ENCODE peak calls at places on chromosomes 13 and 19, in ten cellular contexts. One of them, this sample, is unnamed.

GRCh38 chr13:110872034-110872767 is 42.7 kb downstream of the ANKRD10 start:
- DNase-seq in stomach: no peak
- DNase-seq in cardiac fibroblast: no peak
- DNase-seq in lower lobe of right lung: no peak
- DNase-seq in mammary epithelial cell: no peak
- DNase-seq in right atrium auricular region: no peak
- DNase-seq in astrocyte of the cerebellum: no peak
- DNase-seq in IMR-90: no peak
- DNase-seq in cardiac muscle cell: no peak
- DNase-seq in body of pancreas: no peak
- DNase-seq in this sample: no peak

GRCh38 chr13:51000576-51001260 is 91.1 kb downstream of the RNASEH2B start:
- DNase-seq in cardiac muscle cell: peak; percentile 63
- DNase-seq in mammary epithelial cell: peak; percentile 92
- DNase-seq in astrocyte of the cerebellum: peak; percentile 86
- DNase-seq in lower lobe of right lung: no peak
- DNase-seq in right atrium auricular region: peak; percentile 79
- DNase-seq in cardiac fibroblast: peak; percentile 65
- DNase-seq in IMR-90: peak; percentile 42
- DNase-seq in stomach: no peak
- DNase-seq in body of pancreas: no peak
- DNase-seq in this sample: peak; percentile 97

GRCh38 chr13:80338781-80339577 is 1.9 kb downstream of the SPRY2 start:
- DNase-seq in cardiac muscle cell: peak; percentile 87
- DNase-seq in IMR-90: peak; percentile 88
- DNase-seq in stomach: peak; percentile 61
- DNase-seq in mammary epithelial cell: peak; percentile 71
- DNase-seq in body of pancreas: peak; percentile 66
- DNase-seq in astrocyte of the cerebellum: peak; percentile 62
- DNase-seq in cardiac fibroblast: peak; percentile 79
- DNase-seq in lower lobe of right lung: peak; percentile 86
- DNase-seq in right atrium auricular region: peak; percentile 83
- DNase-seq in this sample: peak; percentile 55

GRCh38 chr19:677201-677600 is 1.0 kb downstream of the FSTL3 start:
- DNase-seq in stomach: peak; percentile 43
- DNase-seq in astrocyte of the cerebellum: peak; percentile 35
- DNase-seq in lower lobe of right lung: peak; percentile 80
- DNase-seq in mammary epithelial cell: peak; percentile 83
- DNase-seq in right atrium auricular region: peak; percentile 92
- DNase-seq in cardiac muscle cell: peak; percentile 87
- DNase-seq in IMR-90: peak; percentile 79
- DNase-seq in body of pancreas: peak; percentile 82
- DNase-seq in cardiac fibroblast: peak; percentile 91
- DNase-seq in this sample: peak; percentile 67

GRCh38 chr19:10751109-10751972 is 33.5 kb downstream of the DNM2 start:
- DNase-seq in cardiac muscle cell: no peak
- DNase-seq in right atrium auricular region: no peak
- DNase-seq in stomach: peak; percentile 74
- DNase-seq in IMR-90: no peak
- DNase-seq in body of pancreas: peak; percentile 60
- DNase-seq in lower lobe of right lung: peak; percentile 81
- DNase-seq in cardiac fibroblast: peak; percentile 48
- DNase-seq in astrocyte of the cerebellum: no peak
- DNase-seq in mammary epithelial cell: no peak
- DNase-seq in this sample: peak; percentile 69

GRCh38 chr13:99353836-99354235 is 46.6 kb upstream of the GPR183 start:
- DNase-seq in right atrium auricular region: no peak
- DNase-seq in mammary epithelial cell: no peak
- DNase-seq in lower lobe of right lung: no peak
- DNase-seq in IMR-90: peak; percentile 46
- DNase-seq in body of pancreas: no peak
- DNase-seq in stomach: no peak
- DNase-seq in cardiac muscle cell: no peak
- DNase-seq in astrocyte of the cerebellum: peak; percentile 35
- DNase-seq in cardiac fibroblast: no peak
- DNase-seq in this sample: no peak

GRCh38 chr19:18807861-18808331 is 16.8 kb upstream of the COMP start:
- DNase-seq in astrocyte of the cerebellum: no peak
- DNase-seq in body of pancreas: no peak
- DNase-seq in mammary epithelial cell: no peak
- DNase-seq in lower lobe of right lung: no peak
- DNase-seq in stomach: no peak
- DNase-seq in IMR-90: no peak
- DNase-seq in cardiac muscle cell: peak; percentile 61
- DNase-seq in cardiac fibroblast: no peak
- DNase-seq in right atrium auricular region: peak; percentile 76
- DNase-seq in this sample: no peak

GRCh38 chr13:75550159-75550567 is 572 bp downstream of the UCHL3 start:
- DNase-seq in cardiac muscle cell: peak; percentile 70
- DNase-seq in mammary epithelial cell: peak; percentile 85
- DNase-seq in IMR-90: peak; percentile 87
- DNase-seq in lower lobe of right lung: no peak
- DNase-seq in astrocyte of the cerebellum: peak; percentile 53
- DNase-seq in body of pancreas: peak; percentile 28
- DNase-seq in stomach: no peak
- DNase-seq in right atrium auricular region: no peak
- DNase-seq in cardiac fibroblast: peak; percentile 72
- DNase-seq in this sample: peak; percentile 94

GRCh38 chr19:36049080-36049698 is 4.9 kb downstream of the THAP8 start:
- DNase-seq in mammary epithelial cell: no peak
- DNase-seq in cardiac fibroblast: no peak
- DNase-seq in cardiac muscle cell: no peak
- DNase-seq in lower lobe of right lung: no peak
- DNase-seq in body of pancreas: no peak
- DNase-seq in right atrium auricular region: no peak
- DNase-seq in astrocyte of the cerebellum: no peak
- DNase-seq in stomach: no peak
- DNase-seq in IMR-90: no peak
- DNase-seq in this sample: peak; percentile 95

GRCh38 chr19:18173054-18173571 is 500 bp upstream of the IFI30 start:
- DNase-seq in right atrium auricular region: no peak
- DNase-seq in mammary epithelial cell: no peak
- DNase-seq in lower lobe of right lung: peak; percentile 91
- DNase-seq in cardiac fibroblast: peak; percentile 67
- DNase-seq in body of pancreas: no peak
- DNase-seq in stomach: no peak
- DNase-seq in IMR-90: no peak
- DNase-seq in cardiac muscle cell: peak; percentile 56
- DNase-seq in astrocyte of the cerebellum: no peak
- DNase-seq in this sample: no peak

GRCh38 chr13:85738696-85739320 is 60.4 kb downstream of the SLITRK6 start:
- DNase-seq in mammary epithelial cell: peak; percentile 51
- DNase-seq in IMR-90: peak; percentile 29
- DNase-seq in lower lobe of right lung: no peak
- DNase-seq in right atrium auricular region: no peak
- DNase-seq in astrocyte of the cerebellum: no peak
- DNase-seq in cardiac muscle cell: no peak
- DNase-seq in stomach: no peak
- DNase-seq in body of pancreas: no peak
- DNase-seq in cardiac fibroblast: no peak
- DNase-seq in this sample: peak; percentile 68

GRCh38 chr19:15563931-15564330 is 51.1 kb upstream of the CYP4F8 start:
- DNase-seq in mammary epithelial cell: no peak
- DNase-seq in IMR-90: no peak
- DNase-seq in right atrium auricular region: no peak
- DNase-seq in cardiac muscle cell: no peak
- DNase-seq in stomach: no peak
- DNase-seq in body of pancreas: no peak
- DNase-seq in astrocyte of the cerebellum: no peak
- DNase-seq in lower lobe of right lung: no peak
- DNase-seq in cardiac fibroblast: no peak
- DNase-seq in this sample: no peak

GRCh38 chr13:76764429-76764828 is 121.8 kb downstream of the KCTD12 start:
- DNase-seq in IMR-90: peak; percentile 10
- DNase-seq in cardiac fibroblast: peak; percentile 90
- DNase-seq in lower lobe of right lung: peak; percentile 67
- DNase-seq in stomach: no peak
- DNase-seq in right atrium auricular region: peak; percentile 88
- DNase-seq in mammary epithelial cell: no peak
- DNase-seq in body of pancreas: peak; percentile 22
- DNase-seq in cardiac muscle cell: peak; percentile 58
- DNase-seq in astrocyte of the cerebellum: no peak
- DNase-seq in this sample: peak; percentile 30

GRCh38 chr19:6229951-6230712 is 49.6 kb downstream of the MLLT1 start:
- DNase-seq in astrocyte of the cerebellum: no peak
- DNase-seq in stomach: no peak
- DNase-seq in cardiac muscle cell: no peak
- DNase-seq in right atrium auricular region: no peak
- DNase-seq in body of pancreas: no peak
- DNase-seq in mammary epithelial cell: no peak
- DNase-seq in cardiac fibroblast: no peak
- DNase-seq in lower lobe of right lung: peak; percentile 26
- DNase-seq in IMR-90: no peak
- DNase-seq in this sample: no peak

GRCh38 chr13:61142506-61142905 is 273.1 kb downstream of the PCDH20 start:
- DNase-seq in body of pancreas: no peak
- DNase-seq in stomach: no peak
- DNase-seq in IMR-90: no peak
- DNase-seq in astrocyte of the cerebellum: no peak
- DNase-seq in cardiac muscle cell: no peak
- DNase-seq in lower lobe of right lung: no peak
- DNase-seq in cardiac fibroblast: no peak
- DNase-seq in mammary epithelial cell: no peak
- DNase-seq in right atrium auricular region: no peak
- DNase-seq in this sample: peak; percentile 91

GRCh38 chr13:99332456-99332855 is 25.3 kb upstream of the GPR183 start:
- DNase-seq in stomach: no peak
- DNase-seq in body of pancreas: no peak
- DNase-seq in IMR-90: no peak
- DNase-seq in cardiac muscle cell: no peak
- DNase-seq in cardiac fibroblast: no peak
- DNase-seq in mammary epithelial cell: no peak
- DNase-seq in lower lobe of right lung: no peak
- DNase-seq in right atrium auricular region: no peak
- DNase-seq in astrocyte of the cerebellum: no peak
- DNase-seq in this sample: no peak

GRCh38 chr13:99039718-99040280 is 61.9 kb upstream of the DOCK9 start:
- DNase-seq in astrocyte of the cerebellum: no peak
- DNase-seq in right atrium auricular region: no peak
- DNase-seq in body of pancreas: no peak
- DNase-seq in cardiac fibroblast: peak; percentile 55
- DNase-seq in cardiac muscle cell: no peak
- DNase-seq in mammary epithelial cell: no peak
- DNase-seq in IMR-90: no peak
- DNase-seq in stomach: no peak
- DNase-seq in lower lobe of right lung: no peak
- DNase-seq in this sample: no peak

GRCh38 chr19:45497791-45498190 is 452 bp upstream of the PPM1N start:
- DNase-seq in mammary epithelial cell: no peak
- DNase-seq in lower lobe of right lung: no peak
- DNase-seq in IMR-90: no peak
- DNase-seq in cardiac fibroblast: no peak
- DNase-seq in right atrium auricular region: no peak
- DNase-seq in stomach: no peak
- DNase-seq in astrocyte of the cerebellum: no peak
- DNase-seq in body of pancreas: no peak
- DNase-seq in cardiac muscle cell: no peak
- DNase-seq in this sample: no peak

GRCh38 chr19:42202290-42202867 is 15.1 kb downstream of the DEDD2 start:
- DNase-seq in stomach: no peak
- DNase-seq in body of pancreas: no peak
- DNase-seq in right atrium auricular region: no peak
- DNase-seq in astrocyte of the cerebellum: no peak
- DNase-seq in cardiac muscle cell: no peak
- DNase-seq in IMR-90: no peak
- DNase-seq in lower lobe of right lung: no peak
- DNase-seq in mammary epithelial cell: no peak
- DNase-seq in cardiac fibroblast: no peak
- DNase-seq in this sample: no peak

GRCh38 chr13:21075303-21076264 is 14.2 kb upstream of the LATS2 start:
- DNase-seq in astrocyte of the cerebellum: no peak
- DNase-seq in cardiac fibroblast: peak; percentile 42
- DNase-seq in right atrium auricular region: no peak
- DNase-seq in mammary epithelial cell: no peak
- DNase-seq in IMR-90: no peak
- DNase-seq in body of pancreas: peak; percentile 38
- DNase-seq in stomach: peak; percentile 34
- DNase-seq in lower lobe of right lung: peak; percentile 66
- DNase-seq in cardiac muscle cell: peak; percentile 49
- DNase-seq in this sample: no peak

GRCh38 chr13:73989244-73989843 is 144.9 kb downstream of the KLF12 start:
- DNase-seq in right atrium auricular region: no peak
- DNase-seq in IMR-90: no peak
- DNase-seq in cardiac muscle cell: no peak
- DNase-seq in mammary epithelial cell: no peak
- DNase-seq in cardiac fibroblast: no peak
- DNase-seq in body of pancreas: no peak
- DNase-seq in lower lobe of right lung: no peak
- DNase-seq in stomach: no peak
- DNase-seq in astrocyte of the cerebellum: no peak
- DNase-seq in this sample: no peak

GRCh38 chr19:58261968-58262921 is 16.5 kb upstream of the ZNF8 start:
- DNase-seq in body of pancreas: no peak
- DNase-seq in stomach: no peak
- DNase-seq in mammary epithelial cell: peak; percentile 6
- DNase-seq in IMR-90: no peak
- DNase-seq in cardiac muscle cell: no peak
- DNase-seq in cardiac fibroblast: peak; percentile 29
- DNase-seq in lower lobe of right lung: no peak
- DNase-seq in astrocyte of the cerebellum: no peak
- DNase-seq in right atrium auricular region: no peak
- DNase-seq in this sample: no peak
- H3K4me3 ChIP-seq in body of pancreas: no peak overlapping the region
- H3K4me3 ChIP-seq in stomach: no peak overlapping the region
- H3K4me3 ChIP-seq in mammary epithelial cell: no peak overlapping the region
- H3K4me3 ChIP-seq in IMR-90: no peak overlapping the region
- H3K4me3 ChIP-seq in cardiac muscle cell: no peak overlapping the region
- H3K4me3 ChIP-seq in cardiac fibroblast: no peak overlapping the region
- H3K4me3 ChIP-seq in lower lobe of right lung: no peak overlapping the region
- H3K4me3 ChIP-seq in astrocyte of the cerebellum: no peak overlapping the region
- H3K4me3 ChIP-seq in right atrium auricular region: no peak overlapping the region
- H3K4me3 ChIP-seq in this sample: no peak overlapping the region

GRCh38 chr19:55258828-55259539 is at the start of gene PPP6R1:
- DNase-seq in cardiac muscle cell: peak; percentile 100
- DNase-seq in mammary epithelial cell: peak; percentile 100
- DNase-seq in body of pancreas: peak; percentile 99
- DNase-seq in right atrium auricular region: peak; percentile 98
- DNase-seq in stomach: peak; percentile 98
- DNase-seq in cardiac fibroblast: peak; percentile 100
- DNase-seq in astrocyte of the cerebellum: peak; percentile 100
- DNase-seq in IMR-90: peak; percentile 100
- DNase-seq in lower lobe of right lung: peak; percentile 96
- DNase-seq in this sample: peak; percentile 96
- H3K4me3 ChIP-seq in cardiac muscle cell: peak within 1 kb of the TSS; percentile 85
- H3K4me3 ChIP-seq in mammary epithelial cell: peak within 1 kb of the TSS; percentile 94
- H3K4me3 ChIP-seq in body of pancreas: peak within 1 kb of the TSS; percentile 68
- H3K4me3 ChIP-seq in right atrium auricular region: peak within 1 kb of the TSS; percentile 82
- H3K4me3 ChIP-seq in stomach: peak within 1 kb of the TSS; percentile 96
- H3K4me3 ChIP-seq in cardiac fibroblast: peak within 1 kb of the TSS; percentile 81
- H3K4me3 ChIP-seq in astrocyte of the cerebellum: peak within 1 kb of the TSS; percentile 82
- H3K4me3 ChIP-seq in IMR-90: peak within 1 kb of the TSS; percentile 68
- H3K4me3 ChIP-seq in lower lobe of right lung: peak within 1 kb of the TSS; percentile 94
- H3K4me3 ChIP-seq in this sample: peak within 1 kb of the TSS; percentile 88

GRCh38 chr13:109789262-109789661 is 2.9 kb upstream of the IRS2 start:
- DNase-seq in astrocyte of the cerebellum: no peak
- DNase-seq in right atrium auricular region: no peak
- DNase-seq in body of pancreas: peak; percentile 48
- DNase-seq in cardiac muscle cell: no peak
- DNase-seq in stomach: no peak
- DNase-seq in cardiac fibroblast: no peak
- DNase-seq in mammary epithelial cell: no peak
- DNase-seq in lower lobe of right lung: no peak
- DNase-seq in IMR-90: no peak
- DNase-seq in this sample: no peak
- H3K4me3 ChIP-seq in astrocyte of the cerebellum: no peak overlapping the region
- H3K4me3 ChIP-seq in right atrium auricular region: no peak overlapping the region
- H3K4me3 ChIP-seq in body of pancreas: no peak overlapping the region
- H3K4me3 ChIP-seq in cardiac muscle cell: no peak overlapping the region
- H3K4me3 ChIP-seq in stomach: no peak overlapping the region
- H3K4me3 ChIP-seq in cardiac fibroblast: no peak overlapping the region
- H3K4me3 ChIP-seq in mammary epithelial cell: no peak overlapping the region
- H3K4me3 ChIP-seq in lower lobe of right lung: no peak overlapping the region
- H3K4me3 ChIP-seq in IMR-90: no peak overlapping the region
- H3K4me3 ChIP-seq in this sample: no peak overlapping the region

GRCh38 chr19:7605490-7606222 is 10.0 kb downstream of the CAMSAP3 start:
- DNase-seq in mammary epithelial cell: peak; percentile 16
- DNase-seq in astrocyte of the cerebellum: no peak
- DNase-seq in cardiac fibroblast: peak; percentile 40
- DNase-seq in IMR-90: no peak
- DNase-seq in right atrium auricular region: no peak
- DNase-seq in body of pancreas: no peak
- DNase-seq in cardiac muscle cell: peak; percentile 38
- DNase-seq in stomach: no peak
- DNase-seq in lower lobe of right lung: no peak
- DNase-seq in this sample: peak; percentile 28
- H3K4me3 ChIP-seq in mammary epithelial cell: no peak overlapping the region
- H3K4me3 ChIP-seq in astrocyte of the cerebellum: no peak overlapping the region
- H3K4me3 ChIP-seq in cardiac fibroblast: no peak overlapping the region
- H3K4me3 ChIP-seq in IMR-90: no peak overlapping the region
- H3K4me3 ChIP-seq in right atrium auricular region: no peak overlapping the region
- H3K4me3 ChIP-seq in body of pancreas: no peak overlapping the region
- H3K4me3 ChIP-seq in cardiac muscle cell: no peak overlapping the region
- H3K4me3 ChIP-seq in stomach: no peak overlapping the region
- H3K4me3 ChIP-seq in lower lobe of right lung: no peak overlapping the region
- H3K4me3 ChIP-seq in this sample: no peak overlapping the region

This sample was measured in bronchial epithelial cell.